ENCODE peak calls at places on chromosomes 12 and 14, in five cellular contexts. H is IMR-90, G is H9, J is neuronal stem cell, K is trophoblast cell. F is an unnamed sample.

GRCh38 chr12:41932470-41932991 is 212.1 kb downstream of the GXYLT1 start:
- DNase-seq in H (no peak), K (no peak), G (peak; percentile 77), J (no peak), F (peak; percentile 23)

GRCh38 chr12:22687677-22688076 is 62.7 kb downstream of the ETNK1 start:
- DNase-seq in H (peak; percentile 77), G (no peak), K (no peak), J (no peak), F (peak; percentile 74)

GRCh38 chr12:3137268-3137761 is 60.1 kb downstream of the TSPAN9 start:
- DNase-seq in G (peak; percentile 79), H (peak; percentile 51), J (no peak), K (no peak), F (peak; percentile 67)

GRCh38 chr12:25458047-25458552 is 95.0 kb downstream of the LMNTD1 start:
- DNase-seq in J (no peak), H (peak; percentile 97), G (no peak), K (peak; percentile 50), F (peak; percentile 93)

GRCh38 chr12:55972045-55972843 is 1.6 kb upstream of the RAB5B start:
- DNase-seq in G (no peak), H (peak; percentile 84), K (peak; percentile 86), J (no peak), F (peak; percentile 37)

GRCh38 chr14:103555559-103556337 is 6.7 kb downstream of the BAG5 start:
- DNase-seq in K (no peak), J (no peak), G (no peak), H (no peak), F (no peak)

GRCh38 chr14:81408595-81408994 is 8.5 kb upstream of the STON2 start:
- DNase-seq in H (no peak), J (no peak), K (peak; percentile 82), G (no peak), F (no peak)

GRCh38 chr14:78319826-78320635 is 149.9 kb downstream of the NRXN3 start:
- DNase-seq in J (no peak), G (no peak), K (no peak), H (no peak), F (no peak)

GRCh38 chr14:35940291-35940690 is 114.2 kb downstream of the BRMS1L start:
- DNase-seq in G (no peak), K (no peak), H (no peak), J (no peak), F (peak; percentile 2)

GRCh38 chr12:18868673-18869072 is 130.8 kb downstream of the CAPZA3 start:
- DNase-seq in K (no peak), G (no peak), J (no peak), H (peak; percentile 58), F (no peak)

GRCh38 chr12:26817183-26817591 is 15.8 kb downstream of the ITPR2 start:
- DNase-seq in K (no peak), J (no peak), G (no peak), H (no peak), F (no peak)

GRCh38 chr12:4137441-4137840 is 136.1 kb upstream of the CCND2 start:
- DNase-seq in J (no peak), H (no peak), K (no peak), G (no peak), F (no peak)

GRCh38 chr12:39619316-39619659 is 315 bp downstream of the ABCD2 start:
- DNase-seq in K (no peak), J (no peak), G (no peak), H (no peak), F (no peak)

GRCh38 chr12:115660211-115660805 is 617.2 kb downstream of the MED13L start:
- DNase-seq in J (no peak), G (no peak), K (no peak), H (no peak), F (no peak)

GRCh38 chr14:85441909-85442643 is 87.9 kb upstream of the FLRT2 start:
- DNase-seq in H (no peak), G (no peak), K (no peak), J (no peak), F (no peak)

GRCh38 chr12:30837595-30837994 is 82.8 kb upstream of the CAPRIN2 start:
- DNase-seq in K (no peak), J (no peak), G (peak; percentile 30), H (no peak), F (no peak)

GRCh38 chr12:13428538-13429265 is 232.2 kb downstream of the EMP1 start:
- DNase-seq in K (no peak), G (no peak), J (no peak), H (no peak), F (peak; percentile 3)

GRCh38 chr14:37062191-37062803 is 110.1 kb downstream of the SLC25A21 start:
- DNase-seq in K (no peak), H (no peak), G (no peak), J (no peak), F (no peak)

GRCh38 chr12:11795910-11796459 is 146.5 kb downstream of the ETV6 start:
- DNase-seq in J (peak; percentile 27), G (no peak), K (peak; percentile 40), H (peak; percentile 91), F (no peak)

GRCh38 chr12:19065871-19066270 is 63.7 kb upstream of the PLEKHA5 start:
- DNase-seq in K (no peak), G (no peak), J (no peak), H (no peak), F (no peak)

GRCh38 chr14:81269100-81269978 is 48.6 kb upstream of the GTF2A1 start:
- DNase-seq in G (no peak), J (peak; percentile 53), H (peak; percentile 68), K (peak; percentile 44), F (peak; percentile 61)

GRCh38 chr12:115871714-115872113 is 405.8 kb downstream of the MED13L start:
- DNase-seq in K (peak; percentile 12), H (peak; percentile 21), J (peak; percentile 39), G (peak; percentile 74), F (peak; percentile 35)

GRCh38 chr14:67446371-67447032 is 34.5 kb upstream of the PLEK2 start:
- DNase-seq in K (no peak), H (no peak), G (no peak), J (no peak), F (no peak)

GRCh38 chr14:102241147-102241546 is 63.8 kb downstream of the MOK start:
- DNase-seq in H (no peak), G (no peak), K (no peak), J (no peak), F (no peak)

GRCh38 chr14:100615736-100616695 is 28.8 kb upstream of the BEGAIN start:
- DNase-seq in H (no peak), K (no peak), G (no peak), J (no peak), F (no peak)

GRCh38 chr12:3670083-3670620 is 82.8 kb downstream of the CRACR2A start:
- DNase-seq in K (no peak), G (no peak), J (no peak), H (peak; percentile 51), F (no peak)

GRCh38 chr12:49974231-49974675 is 1.5 kb downstream of the AQP6 start:
- DNase-seq in K (peak; percentile 62), J (no peak), H (peak; percentile 64), G (peak; percentile 71), F (peak; percentile 58)

GRCh38 chr12:97637770-97638169 is 175.2 kb downstream of the RMST start:
- DNase-seq in K (no peak), H (no peak), G (no peak), J (peak; percentile 46), F (no peak)

GRCh38 chr12:124824195-124824594 is 39.5 kb downstream of the SCARB1 start:
- DNase-seq in H (no peak), G (no peak), J (no peak), K (no peak), F (no peak)
- H3K4ac ChIP-seq in H (no peak overlapping the region), G (no peak overlapping the region), J (no peak overlapping the region), K (no peak overlapping the region), F (no peak overlapping the region)

DNA sequence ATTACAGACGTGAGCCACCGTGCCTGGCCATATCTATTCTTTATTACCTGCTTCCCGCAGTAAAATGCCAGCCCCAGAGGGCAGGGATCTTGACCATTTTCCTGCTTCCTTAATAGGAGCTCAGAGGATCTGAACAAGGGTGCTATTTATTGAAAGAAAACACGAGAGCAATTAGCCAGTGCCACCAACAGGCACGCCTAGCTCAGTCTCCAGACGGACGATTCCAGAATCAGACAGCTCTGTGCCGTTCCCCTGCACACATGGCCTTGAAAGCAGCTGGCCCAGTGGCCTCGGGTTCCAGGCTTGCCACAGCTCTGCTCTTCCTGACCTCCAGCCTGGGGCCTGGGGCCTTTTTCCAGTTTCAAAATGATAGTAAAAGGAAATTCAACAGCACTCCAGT is 135.2 kb upstream of the RFLNA start:
- DNase-seq in G (no peak), H (no peak), K (no peak), J (no peak), F (no peak)
- H4K91ac ChIP-seq in G (no peak overlapping the region), H (no peak overlapping the region), K (no peak overlapping the region), J (no peak overlapping the region), F (no peak overlapping the region)

GRCh38 chr14:64719601-64720000 is 15.4 kb downstream of the PLEKHG3 start:
- DNase-seq in K (no peak), G (no peak), J (no peak), H (no peak), F (peak; percentile 1)
- H3K4me1 ChIP-seq in K (peaks cover 78% of the 10 kb centered on the region), G (peaks cover 28% of the 10 kb centered on the region), J (peaks cover 10% of the 10 kb centered on the region), H (peaks cover 11% of the 10 kb centered on the region), F (peaks cover 73% of the 10 kb centered on the region)

GRCh38 chr12:79547044-79547734 is 143.6 kb downstream of the PAWR start:
- DNase-seq in K (peak; percentile 83), J (peak; percentile 77), H (peak; percentile 82), G (peak; percentile 93), F (no peak)
- H3K4ac ChIP-seq in K (no peak overlapping the region), J (no peak overlapping the region), H (peak overlapping the region; percentile 92), G (no peak overlapping the region), F (peak overlapping the region; percentile 15)

DNA sequence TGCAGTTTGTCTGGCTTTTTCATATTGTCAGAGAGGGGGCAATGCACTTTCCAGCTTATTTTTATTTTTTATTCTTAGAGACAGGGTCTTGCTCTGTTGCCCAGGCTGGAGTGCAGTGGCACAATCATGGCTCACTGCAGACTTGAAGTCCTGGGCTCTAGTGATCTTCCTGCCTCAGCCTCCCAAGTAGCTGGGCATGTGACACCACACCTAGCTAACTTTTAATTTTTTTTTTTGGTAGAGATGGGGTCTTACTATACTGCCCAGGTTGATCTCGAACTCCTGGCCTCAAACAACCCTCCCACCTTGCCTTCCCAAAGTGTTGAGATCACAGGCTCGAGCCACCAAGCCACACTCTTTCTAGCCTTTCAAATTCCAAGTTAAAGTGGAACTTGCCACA is 3.9 kb upstream of the A2ML1 start:
- DNase-seq in G (no peak), K (no peak), H (no peak), J (no peak), F (no peak)
- H4K91ac ChIP-seq in G (no peak overlapping the region), K (no peak overlapping the region), H (no peak overlapping the region), J (no peak overlapping the region), F (no peak overlapping the region)

DNA sequence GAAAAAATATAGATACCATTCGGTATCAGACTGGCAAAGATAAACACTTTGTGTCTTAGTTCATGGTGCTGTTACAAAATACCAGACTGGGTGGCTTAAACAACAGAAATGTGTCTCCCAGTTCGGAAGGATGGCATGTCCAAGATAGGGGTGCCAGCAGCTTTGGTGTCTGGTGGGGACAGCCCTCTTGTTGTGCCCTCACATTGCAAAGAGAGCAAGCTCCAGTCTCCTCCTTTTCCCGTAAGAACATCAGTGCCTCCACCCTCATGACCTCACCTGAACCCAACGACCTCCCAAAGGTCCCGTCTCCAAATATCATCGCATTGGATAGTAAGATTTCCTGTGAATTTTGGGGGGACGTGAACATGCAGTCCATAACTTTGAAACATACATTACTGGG is 12.4 kb downstream of the ZBTB42 start:
- DNase-seq in H (no peak), K (no peak), G (no peak), J (no peak), F (no peak)
- H3K4me1 ChIP-seq in H (no peaks in the 10 kb centered on the region), K (peaks cover 9% of the 10 kb centered on the region), G (no peaks in the 10 kb centered on the region), J (peaks cover 8% of the 10 kb centered on the region), F (peaks cover 11% of the 10 kb centered on the region)